ENCODE peak calls at places on chromosomes 4 and X, in six cellular contexts. One of them, this sample, is unnamed.

GRCh38 chr4:68310651-68311247 is 39.1 kb downstream of the YTHDC1 start:
- DNase-seq in PC-3: no peak
- DNase-seq in aorta: no peak
- DNase-seq in activated CD8-positive, alpha-beta memory T cell treated with anti-CD3 and anti-CD28 coated beads for 48 hours: no peak
- DNase-seq in cerebellar cortex: no peak
- DNase-seq in substantia nigra: no peak
- DNase-seq in this sample: no peak

GRCh38 chrX:30215357-30215843 is at the start of gene MAGEB2:
- DNase-seq in activated CD8-positive, alpha-beta memory T cell treated with anti-CD3 and anti-CD28 coated beads for 48 hours: no peak
- DNase-seq in PC-3: no peak
- DNase-seq in cerebellar cortex: no peak
- DNase-seq in substantia nigra: no peak
- DNase-seq in aorta: no peak
- DNase-seq in this sample: no peak

GRCh38 chrX:138765061-138765460 is 53.5 kb upstream of the FGF13 start:
- DNase-seq in cerebellar cortex: no peak
- DNase-seq in substantia nigra: no peak
- DNase-seq in PC-3: peak; percentile 41
- DNase-seq in aorta: no peak
- DNase-seq in activated CD8-positive, alpha-beta memory T cell treated with anti-CD3 and anti-CD28 coated beads for 48 hours: no peak
- DNase-seq in this sample: no peak

GRCh38 chr4:77154761-77155499 is 2.1 kb upstream of the CCNG2 start:
- DNase-seq in activated CD8-positive, alpha-beta memory T cell treated with anti-CD3 and anti-CD28 coated beads for 48 hours: no peak
- DNase-seq in cerebellar cortex: peak; percentile 49
- DNase-seq in substantia nigra: no peak
- DNase-seq in PC-3: no peak
- DNase-seq in aorta: no peak
- DNase-seq in this sample: no peak

GRCh38 chrX:97756879-97757278 is 873.2 kb downstream of the RPA4 start:
- DNase-seq in aorta: no peak
- DNase-seq in substantia nigra: no peak
- DNase-seq in activated CD8-positive, alpha-beta memory T cell treated with anti-CD3 and anti-CD28 coated beads for 48 hours: no peak
- DNase-seq in PC-3: no peak
- DNase-seq in cerebellar cortex: no peak
- DNase-seq in this sample: no peak

GRCh38 chr4:14867847-14868246 is 134.4 kb upstream of the CPEB2 start:
- DNase-seq in aorta: no peak
- DNase-seq in PC-3: no peak
- DNase-seq in cerebellar cortex: no peak
- DNase-seq in activated CD8-positive, alpha-beta memory T cell treated with anti-CD3 and anti-CD28 coated beads for 48 hours: no peak
- DNase-seq in substantia nigra: no peak
- DNase-seq in this sample: no peak

GRCh38 chrX:38991656-38992558 is 190.6 kb downstream of the MID1IP1 start:
- DNase-seq in PC-3: peak; percentile 50
- DNase-seq in substantia nigra: no peak
- DNase-seq in activated CD8-positive, alpha-beta memory T cell treated with anti-CD3 and anti-CD28 coated beads for 48 hours: no peak
- DNase-seq in cerebellar cortex: no peak
- DNase-seq in aorta: no peak
- DNase-seq in this sample: no peak

GRCh38 chrX:9352683-9353430 is 112.0 kb upstream of the TBL1X start:
- DNase-seq in cerebellar cortex: no peak
- DNase-seq in PC-3: peak; percentile 39
- DNase-seq in aorta: no peak
- DNase-seq in activated CD8-positive, alpha-beta memory T cell treated with anti-CD3 and anti-CD28 coated beads for 48 hours: no peak
- DNase-seq in substantia nigra: no peak
- DNase-seq in this sample: peak; percentile 2

GRCh38 chr4:145035494-145036136 is 62.4 kb downstream of the ANAPC10 start:
- DNase-seq in cerebellar cortex: no peak
- DNase-seq in aorta: no peak
- DNase-seq in PC-3: no peak
- DNase-seq in activated CD8-positive, alpha-beta memory T cell treated with anti-CD3 and anti-CD28 coated beads for 48 hours: no peak
- DNase-seq in substantia nigra: no peak
- DNase-seq in this sample: no peak

GRCh38 chrX:11100281-11101035 is 10.7 kb upstream of the HCCS start:
- DNase-seq in substantia nigra: no peak
- DNase-seq in activated CD8-positive, alpha-beta memory T cell treated with anti-CD3 and anti-CD28 coated beads for 48 hours: no peak
- DNase-seq in PC-3: peak; percentile 65
- DNase-seq in cerebellar cortex: peak; percentile 18
- DNase-seq in aorta: no peak
- DNase-seq in this sample: no peak

GRCh38 chr4:2716236-2716635 is 39.9 kb downstream of the TNIP2 start:
- DNase-seq in substantia nigra: no peak
- DNase-seq in activated CD8-positive, alpha-beta memory T cell treated with anti-CD3 and anti-CD28 coated beads for 48 hours: no peak
- DNase-seq in cerebellar cortex: no peak
- DNase-seq in aorta: peak; percentile 54
- DNase-seq in PC-3: no peak
- DNase-seq in this sample: no peak

GRCh38 chrX:120380699-120381098 is 18.8 kb downstream of the ATP1B4 start:
- DNase-seq in PC-3: peak; percentile 41
- DNase-seq in substantia nigra: no peak
- DNase-seq in aorta: no peak
- DNase-seq in activated CD8-positive, alpha-beta memory T cell treated with anti-CD3 and anti-CD28 coated beads for 48 hours: no peak
- DNase-seq in cerebellar cortex: peak; percentile 1
- DNase-seq in this sample: no peak

GRCh38 chr4:111562811-111563210 is 582.4 kb upstream of the FAM241A start:
- DNase-seq in activated CD8-positive, alpha-beta memory T cell treated with anti-CD3 and anti-CD28 coated beads for 48 hours: no peak
- DNase-seq in substantia nigra: no peak
- DNase-seq in aorta: no peak
- DNase-seq in PC-3: peak; percentile 83
- DNase-seq in cerebellar cortex: no peak
- DNase-seq in this sample: no peak

GRCh38 chr4:4995103-4995761 is 24.0 kb downstream of the CYTL1 start:
- DNase-seq in PC-3: peak; percentile 81
- DNase-seq in aorta: peak; percentile 90
- DNase-seq in substantia nigra: peak; percentile 32
- DNase-seq in activated CD8-positive, alpha-beta memory T cell treated with anti-CD3 and anti-CD28 coated beads for 48 hours: peak; percentile 16
- DNase-seq in cerebellar cortex: peak; percentile 77
- DNase-seq in this sample: peak; percentile 21

GRCh38 chr4:159944477-159944876 is 841.6 kb downstream of the RAPGEF2 start:
- DNase-seq in aorta: no peak
- DNase-seq in substantia nigra: no peak
- DNase-seq in cerebellar cortex: no peak
- DNase-seq in activated CD8-positive, alpha-beta memory T cell treated with anti-CD3 and anti-CD28 coated beads for 48 hours: no peak
- DNase-seq in PC-3: no peak
- DNase-seq in this sample: no peak

GRCh38 chr4:76624271-76624681 is 189.2 kb downstream of the SHROOM3 start:
- DNase-seq in cerebellar cortex: peak; percentile 75
- DNase-seq in aorta: peak; percentile 78
- DNase-seq in activated CD8-positive, alpha-beta memory T cell treated with anti-CD3 and anti-CD28 coated beads for 48 hours: no peak
- DNase-seq in substantia nigra: no peak
- DNase-seq in PC-3: peak; percentile 78
- DNase-seq in this sample: no peak

GRCh38 chrX:46913710-46914109 is 1.5 kb downstream of the JADE3 start:
- DNase-seq in PC-3: peak; percentile 45
- DNase-seq in substantia nigra: no peak
- DNase-seq in activated CD8-positive, alpha-beta memory T cell treated with anti-CD3 and anti-CD28 coated beads for 48 hours: no peak
- DNase-seq in aorta: no peak
- DNase-seq in cerebellar cortex: peak; percentile 4
- DNase-seq in this sample: no peak

GRCh38 chrX:50071507-50071906 is 129.3 kb downstream of the AKAP4 start:
- DNase-seq in activated CD8-positive, alpha-beta memory T cell treated with anti-CD3 and anti-CD28 coated beads for 48 hours: no peak
- DNase-seq in aorta: no peak
- DNase-seq in PC-3: no peak
- DNase-seq in substantia nigra: no peak
- DNase-seq in cerebellar cortex: no peak
- DNase-seq in this sample: no peak